ENCODE peak calls at places on chromosomes 3 and 15, in five cellular contexts. H is fibroblast of lung, C is Kasumi-1, G is uterus, I is HS-5. M is an unnamed sample.

GRCh38 chr3:106183762-106184391 is 315.1 kb upstream of the CBLB start:
- DNase-seq in H (peak), C (no peak), G (no peak), I (peak), M (peak)

GRCh38 chr3:66816110-66816761 is 181.9 kb upstream of the KBTBD8 start:
- DNase-seq in H (peak), C (peak), G (no peak), I (no peak), M (no peak)

GRCh38 chr15:82568986-82569385 is 28.7 kb upstream of the RPS17 start:
- DNase-seq in H (no peak), C (no peak), G (no peak), I (no peak), M (no peak)

GRCh38 chr3:186790261-186790981 is 7.0 kb downstream of the EIF4A2 start:
- DNase-seq in H (peak), C (peak), G (no peak), I (no peak), M (no peak)

GRCh38 chr15:57548835-57549234 is 42.9 kb upstream of the MYZAP start:
- DNase-seq in H (no peak), C (no peak), G (no peak), I (no peak), M (no peak)

GRCh38 chr3:10982782-10983181 is 9.8 kb upstream of the SLC6A1 start:
- DNase-seq in H (no peak), C (no peak), G (no peak), I (no peak), M (no peak)

GRCh38 chr15:47184003-47184404 is 533.3 kb upstream of the SEMA6D start:
- DNase-seq in H (no peak), C (no peak), G (no peak), I (no peak), M (no peak)

GRCh38 chr3:278300-279064 is 81.9 kb downstream of the CHL1 start:
- DNase-seq in H (no peak), C (no peak), G (no peak), I (no peak), M (no peak)

GRCh38 chr3:126419151-126419703 is 24.5 kb downstream of the CFAP100 start:
- DNase-seq in H (no peak), C (no peak), G (no peak), I (no peak), M (no peak)

GRCh38 chr15:67859331-67859946 is 19.6 kb upstream of the RNU6-1 start:
- DNase-seq in H (no peak), C (no peak), G (no peak), I (no peak), M (no peak)

GRCh38 chr3:132255041-132255745 is 62.0 kb upstream of the ACP3 start:
- DNase-seq in H (peak), C (no peak), G (no peak), I (peak), M (peak)

GRCh38 chr3:106247902-106248684 is 379.3 kb upstream of the CBLB start:
- DNase-seq in H (peak), C (no peak), G (no peak), I (peak), M (peak)

GRCh38 chr3:49122022-49122421 is 1.4 kb upstream of the USP19 start:
- DNase-seq in H (no peak), C (no peak), G (no peak), I (no peak), M (no peak)

GRCh38 chr15:64452988-64453688 is 7.2 kb upstream of the ZNF609 start:
- DNase-seq in H (peak), C (no peak), G (peak), I (no peak), M (no peak)

GRCh38 chr3:67312205-67312604 is 314.1 kb downstream of the KBTBD8 start:
- DNase-seq in H (no peak), C (no peak), G (no peak), I (no peak), M (no peak)

GRCh38 chr3:186520436-186520835 is 23.7 kb downstream of the CRYGS start:
- DNase-seq in H (no peak), C (no peak), G (no peak), I (no peak), M (no peak)

GRCh38 chr3:140050977-140051957 is 116.3 kb downstream of the CLSTN2 start:
- DNase-seq in H (no peak), C (no peak), G (no peak), I (no peak), M (no peak)

GRCh38 chr3:70832035-70832795 is 519.8 kb upstream of the MDFIC2 start:
- DNase-seq in H (peak), C (peak), G (no peak), I (peak), M (no peak)

GRCh38 chr3:18062289-18063025 is 320.0 kb upstream of the TBC1D5 start:
- DNase-seq in H (peak), C (no peak), G (no peak), I (no peak), M (peak)

GRCh38 chr15:61640751-61641150 is 411.6 kb upstream of the RORA start:
- DNase-seq in H (no peak), C (no peak), G (no peak), I (no peak), M (no peak)

GRCh38 chr15:99252326-99252725 is 1.0 kb downstream of the LRRC28 start:
- DNase-seq in H (no peak), C (no peak), G (no peak), I (no peak), M (no peak)

GRCh38 chr3:169627789-169628188 is 35.7 kb downstream of the MECOM start:
- DNase-seq in H (no peak), C (no peak), G (no peak), I (no peak), M (no peak)

GRCh38 chr3:16399473-16399872 is 114.0 kb downstream of the RFTN1 start:
- DNase-seq in H (peak), C (no peak), G (peak), I (no peak), M (peak)

GRCh38 chr3:109071349-109072142 is 46.4 kb downstream of the MORC1 start:
- DNase-seq in H (no peak), C (peak), G (no peak), I (no peak), M (no peak)

GRCh38 chr3:68088216-68088615 is 433.8 kb upstream of the SUCLG2 start:
- DNase-seq in H (no peak), C (no peak), G (no peak), I (no peak), M (no peak)

GRCh38 chr15:78997981-78998499 is 53.2 kb upstream of the CTSH start:
- DNase-seq in H (no peak), C (no peak), G (no peak), I (no peak), M (no peak)

GRCh38 chr3:8621872-8622271 is 22.7 kb downstream of the SSUH2 start:
- DNase-seq in H (peak), C (no peak), G (peak), I (no peak), M (no peak)

GRCh38 chr3:118578559-118578958 is 456.1 kb downstream of the IGSF11 start:
- DNase-seq in H (no peak), C (no peak), G (no peak), I (no peak), M (no peak)

GRCh38 chr3:66904816-66905543 is 93.1 kb upstream of the KBTBD8 start:
- DNase-seq in H (no peak), C (peak), G (no peak), I (peak), M (no peak)

GRCh38 chr3:49534581-49535495 is 19.4 kb upstream of the BSN start:
- DNase-seq in H (peak), C (no peak), G (no peak), I (no peak), M (peak)